ENCODE peak calls at places on chromosome 21, in nine cellular contexts. One of them, this sample, is unnamed.

GRCh38 chr21:44850208-44850800 is 23.2 kb downstream of the PTTG1IP start:
- DNase-seq in stimulated activated CD8-positive, alpha-beta memory T cell treated with anti-CD3 and anti-CD28 coated beads, Interleukin-4, amount 100 ng/mL, for 24 hours: no peak
- DNase-seq in activated CD8-positive, alpha-beta T cell treated with anti-CD3 and anti-CD28 coated beads, Interleukin-2, amount 10 ng/mL, durations not matched to agents 7 days and 5 days: no peak
- DNase-seq in immature natural killer cell: no peak
- DNase-seq in CD8-positive, alpha-beta memory T cell: no peak
- DNase-seq in NCI-H446 treated with DMSO at 0.1 percent for 48 hours: no peak
- DNase-seq in frontal cortex: no peak
- DNase-seq in left ventricle myocardium superior: no peak
- DNase-seq in Caki2: no peak
- DNase-seq in this sample: no peak

GRCh38 chr21:15749045-15749867 is 19.5 kb downstream of the USP25 start:
- DNase-seq in activated CD8-positive, alpha-beta T cell treated with anti-CD3 and anti-CD28 coated beads, Interleukin-2, amount 10 ng/mL, durations not matched to agents 7 days and 5 days: no peak
- DNase-seq in immature natural killer cell: no peak
- DNase-seq in left ventricle myocardium superior: no peak
- DNase-seq in NCI-H446 treated with DMSO at 0.1 percent for 48 hours: no peak
- DNase-seq in stimulated activated CD8-positive, alpha-beta memory T cell treated with anti-CD3 and anti-CD28 coated beads, Interleukin-4, amount 100 ng/mL, for 24 hours: no peak
- DNase-seq in frontal cortex: no peak
- DNase-seq in Caki2: peak
- DNase-seq in CD8-positive, alpha-beta memory T cell: no peak
- DNase-seq in this sample: no peak

GRCh38 chr21:17441370-17441769 is 71.5 kb upstream of the CXADR start:
- DNase-seq in frontal cortex: no peak
- DNase-seq in left ventricle myocardium superior: no peak
- DNase-seq in NCI-H446 treated with DMSO at 0.1 percent for 48 hours: peak
- DNase-seq in stimulated activated CD8-positive, alpha-beta memory T cell treated with anti-CD3 and anti-CD28 coated beads, Interleukin-4, amount 100 ng/mL, for 24 hours: no peak
- DNase-seq in immature natural killer cell: no peak
- DNase-seq in CD8-positive, alpha-beta memory T cell: no peak
- DNase-seq in activated CD8-positive, alpha-beta T cell treated with anti-CD3 and anti-CD28 coated beads, Interleukin-2, amount 10 ng/mL, durations not matched to agents 7 days and 5 days: no peak
- DNase-seq in Caki2: no peak
- DNase-seq in this sample: peak

GRCh38 chr21:31446206-31446900 is 102.3 kb upstream of the TIAM1 start:
- DNase-seq in frontal cortex: no peak
- DNase-seq in stimulated activated CD8-positive, alpha-beta memory T cell treated with anti-CD3 and anti-CD28 coated beads, Interleukin-4, amount 100 ng/mL, for 24 hours: no peak
- DNase-seq in CD8-positive, alpha-beta memory T cell: peak
- DNase-seq in NCI-H446 treated with DMSO at 0.1 percent for 48 hours: no peak
- DNase-seq in left ventricle myocardium superior: no peak
- DNase-seq in activated CD8-positive, alpha-beta T cell treated with anti-CD3 and anti-CD28 coated beads, Interleukin-2, amount 10 ng/mL, durations not matched to agents 7 days and 5 days: peak
- DNase-seq in Caki2: no peak
- DNase-seq in immature natural killer cell: peak
- DNase-seq in this sample: no peak

GRCh38 chr21:38797470-38797869 is 8.3 kb upstream of the ETS2 start:
- DNase-seq in frontal cortex: no peak
- DNase-seq in activated CD8-positive, alpha-beta T cell treated with anti-CD3 and anti-CD28 coated beads, Interleukin-2, amount 10 ng/mL, durations not matched to agents 7 days and 5 days: no peak
- DNase-seq in immature natural killer cell: no peak
- DNase-seq in stimulated activated CD8-positive, alpha-beta memory T cell treated with anti-CD3 and anti-CD28 coated beads, Interleukin-4, amount 100 ng/mL, for 24 hours: no peak
- DNase-seq in CD8-positive, alpha-beta memory T cell: no peak
- DNase-seq in NCI-H446 treated with DMSO at 0.1 percent for 48 hours: no peak
- DNase-seq in left ventricle myocardium superior: no peak
- DNase-seq in Caki2: peak
- DNase-seq in this sample: no peak

GRCh38 chr21:33968082-33968997 is 52.7 kb upstream of the ATP5PO start:
- DNase-seq in activated CD8-positive, alpha-beta T cell treated with anti-CD3 and anti-CD28 coated beads, Interleukin-2, amount 10 ng/mL, durations not matched to agents 7 days and 5 days: peak
- DNase-seq in Caki2: peak
- DNase-seq in stimulated activated CD8-positive, alpha-beta memory T cell treated with anti-CD3 and anti-CD28 coated beads, Interleukin-4, amount 100 ng/mL, for 24 hours: no peak
- DNase-seq in frontal cortex: no peak
- DNase-seq in NCI-H446 treated with DMSO at 0.1 percent for 48 hours: peak
- DNase-seq in left ventricle myocardium superior: no peak
- DNase-seq in CD8-positive, alpha-beta memory T cell: no peak
- DNase-seq in immature natural killer cell: no peak
- DNase-seq in this sample: no peak

GRCh38 chr21:34545079-34545884 is 33.3 kb upstream of the KCNE1 start:
- DNase-seq in NCI-H446 treated with DMSO at 0.1 percent for 48 hours: no peak
- DNase-seq in CD8-positive, alpha-beta memory T cell: no peak
- DNase-seq in immature natural killer cell: no peak
- DNase-seq in Caki2: peak
- DNase-seq in stimulated activated CD8-positive, alpha-beta memory T cell treated with anti-CD3 and anti-CD28 coated beads, Interleukin-4, amount 100 ng/mL, for 24 hours: no peak
- DNase-seq in activated CD8-positive, alpha-beta T cell treated with anti-CD3 and anti-CD28 coated beads, Interleukin-2, amount 10 ng/mL, durations not matched to agents 7 days and 5 days: no peak
- DNase-seq in frontal cortex: peak
- DNase-seq in left ventricle myocardium superior: no peak
- DNase-seq in this sample: no peak

GRCh38 chr21:37770496-37770895 is 145.8 kb downstream of the KCNJ6 start:
- DNase-seq in CD8-positive, alpha-beta memory T cell: no peak
- DNase-seq in NCI-H446 treated with DMSO at 0.1 percent for 48 hours: no peak
- DNase-seq in Caki2: no peak
- DNase-seq in frontal cortex: no peak
- DNase-seq in activated CD8-positive, alpha-beta T cell treated with anti-CD3 and anti-CD28 coated beads, Interleukin-2, amount 10 ng/mL, durations not matched to agents 7 days and 5 days: no peak
- DNase-seq in left ventricle myocardium superior: no peak
- DNase-seq in immature natural killer cell: no peak
- DNase-seq in stimulated activated CD8-positive, alpha-beta memory T cell treated with anti-CD3 and anti-CD28 coated beads, Interleukin-4, amount 100 ng/mL, for 24 hours: no peak
- DNase-seq in this sample: no peak

GRCh38 chr21:16279658-16280581 is 550.1 kb downstream of the USP25 start:
- DNase-seq in CD8-positive, alpha-beta memory T cell: no peak
- DNase-seq in left ventricle myocardium superior: peak
- DNase-seq in NCI-H446 treated with DMSO at 0.1 percent for 48 hours: no peak
- DNase-seq in activated CD8-positive, alpha-beta T cell treated with anti-CD3 and anti-CD28 coated beads, Interleukin-2, amount 10 ng/mL, durations not matched to agents 7 days and 5 days: no peak
- DNase-seq in stimulated activated CD8-positive, alpha-beta memory T cell treated with anti-CD3 and anti-CD28 coated beads, Interleukin-4, amount 100 ng/mL, for 24 hours: no peak
- DNase-seq in Caki2: no peak
- DNase-seq in frontal cortex: no peak
- DNase-seq in immature natural killer cell: no peak
- DNase-seq in this sample: peak

GRCh38 chr21:39034590-39035536 is 148.4 kb downstream of the PSMG1 start:
- DNase-seq in activated CD8-positive, alpha-beta T cell treated with anti-CD3 and anti-CD28 coated beads, Interleukin-2, amount 10 ng/mL, durations not matched to agents 7 days and 5 days: no peak
- DNase-seq in Caki2: no peak
- DNase-seq in frontal cortex: no peak
- DNase-seq in stimulated activated CD8-positive, alpha-beta memory T cell treated with anti-CD3 and anti-CD28 coated beads, Interleukin-4, amount 100 ng/mL, for 24 hours: no peak
- DNase-seq in left ventricle myocardium superior: no peak
- DNase-seq in CD8-positive, alpha-beta memory T cell: no peak
- DNase-seq in NCI-H446 treated with DMSO at 0.1 percent for 48 hours: no peak
- DNase-seq in immature natural killer cell: no peak
- DNase-seq in this sample: no peak

GRCh38 chr21:37548521-37548981 is 182.0 kb downstream of the DYRK1A start:
- DNase-seq in NCI-H446 treated with DMSO at 0.1 percent for 48 hours: no peak
- DNase-seq in stimulated activated CD8-positive, alpha-beta memory T cell treated with anti-CD3 and anti-CD28 coated beads, Interleukin-4, amount 100 ng/mL, for 24 hours: no peak
- DNase-seq in CD8-positive, alpha-beta memory T cell: no peak
- DNase-seq in activated CD8-positive, alpha-beta T cell treated with anti-CD3 and anti-CD28 coated beads, Interleukin-2, amount 10 ng/mL, durations not matched to agents 7 days and 5 days: no peak
- DNase-seq in immature natural killer cell: no peak
- DNase-seq in Caki2: peak
- DNase-seq in frontal cortex: no peak
- DNase-seq in left ventricle myocardium superior: no peak
- DNase-seq in this sample: no peak

GRCh38 chr21:25350056-25350455 is 257.2 kb downstream of the MRPL39 start:
- DNase-seq in frontal cortex: no peak
- DNase-seq in activated CD8-positive, alpha-beta T cell treated with anti-CD3 and anti-CD28 coated beads, Interleukin-2, amount 10 ng/mL, durations not matched to agents 7 days and 5 days: peak
- DNase-seq in left ventricle myocardium superior: no peak
- DNase-seq in immature natural killer cell: no peak
- DNase-seq in stimulated activated CD8-positive, alpha-beta memory T cell treated with anti-CD3 and anti-CD28 coated beads, Interleukin-4, amount 100 ng/mL, for 24 hours: no peak
- DNase-seq in Caki2: no peak
- DNase-seq in CD8-positive, alpha-beta memory T cell: no peak
- DNase-seq in NCI-H446 treated with DMSO at 0.1 percent for 48 hours: no peak
- DNase-seq in this sample: no peak

GRCh38 chr21:41445465-41445862 is 19.4 kb downstream of the MX1 start:
- DNase-seq in immature natural killer cell: no peak
- DNase-seq in frontal cortex: no peak
- DNase-seq in Caki2: no peak
- DNase-seq in activated CD8-positive, alpha-beta T cell treated with anti-CD3 and anti-CD28 coated beads, Interleukin-2, amount 10 ng/mL, durations not matched to agents 7 days and 5 days: no peak
- DNase-seq in NCI-H446 treated with DMSO at 0.1 percent for 48 hours: no peak
- DNase-seq in CD8-positive, alpha-beta memory T cell: no peak
- DNase-seq in left ventricle myocardium superior: no peak
- DNase-seq in stimulated activated CD8-positive, alpha-beta memory T cell treated with anti-CD3 and anti-CD28 coated beads, Interleukin-4, amount 100 ng/mL, for 24 hours: no peak
- DNase-seq in this sample: no peak

GRCh38 chr21:42235593-42235992 is 16.7 kb downstream of the ABCG1 start:
- DNase-seq in frontal cortex: no peak
- DNase-seq in immature natural killer cell: no peak
- DNase-seq in CD8-positive, alpha-beta memory T cell: no peak
- DNase-seq in NCI-H446 treated with DMSO at 0.1 percent for 48 hours: no peak
- DNase-seq in stimulated activated CD8-positive, alpha-beta memory T cell treated with anti-CD3 and anti-CD28 coated beads, Interleukin-4, amount 100 ng/mL, for 24 hours: no peak
- DNase-seq in activated CD8-positive, alpha-beta T cell treated with anti-CD3 and anti-CD28 coated beads, Interleukin-2, amount 10 ng/mL, durations not matched to agents 7 days and 5 days: no peak
- DNase-seq in Caki2: no peak
- DNase-seq in left ventricle myocardium superior: no peak
- DNase-seq in this sample: no peak

GRCh38 chr21:14259669-14260458 is 43.9 kb downstream of the RBM11 start:
- DNase-seq in immature natural killer cell: peak
- DNase-seq in CD8-positive, alpha-beta memory T cell: no peak
- DNase-seq in frontal cortex: peak
- DNase-seq in activated CD8-positive, alpha-beta T cell treated with anti-CD3 and anti-CD28 coated beads, Interleukin-2, amount 10 ng/mL, durations not matched to agents 7 days and 5 days: no peak
- DNase-seq in stimulated activated CD8-positive, alpha-beta memory T cell treated with anti-CD3 and anti-CD28 coated beads, Interleukin-4, amount 100 ng/mL, for 24 hours: no peak
- DNase-seq in NCI-H446 treated with DMSO at 0.1 percent for 48 hours: peak
- DNase-seq in Caki2: peak
- DNase-seq in left ventricle myocardium superior: no peak
- DNase-seq in this sample: no peak

GRCh38 chr21:16536661-16537359 is 807.0 kb downstream of the USP25 start:
- DNase-seq in frontal cortex: no peak
- DNase-seq in immature natural killer cell: no peak
- DNase-seq in NCI-H446 treated with DMSO at 0.1 percent for 48 hours: no peak
- DNase-seq in CD8-positive, alpha-beta memory T cell: no peak
- DNase-seq in Caki2: peak
- DNase-seq in activated CD8-positive, alpha-beta T cell treated with anti-CD3 and anti-CD28 coated beads, Interleukin-2, amount 10 ng/mL, durations not matched to agents 7 days and 5 days: no peak
- DNase-seq in stimulated activated CD8-positive, alpha-beta memory T cell treated with anti-CD3 and anti-CD28 coated beads, Interleukin-4, amount 100 ng/mL, for 24 hours: no peak
- DNase-seq in left ventricle myocardium superior: no peak
- DNase-seq in this sample: no peak

GRCh38 chr21:31731112-31731801 is 661 bp downstream of the SCAF4 start:
- DNase-seq in stimulated activated CD8-positive, alpha-beta memory T cell treated with anti-CD3 and anti-CD28 coated beads, Interleukin-4, amount 100 ng/mL, for 24 hours: peak
- DNase-seq in CD8-positive, alpha-beta memory T cell: peak
- DNase-seq in NCI-H446 treated with DMSO at 0.1 percent for 48 hours: no peak
- DNase-seq in activated CD8-positive, alpha-beta T cell treated with anti-CD3 and anti-CD28 coated beads, Interleukin-2, amount 10 ng/mL, durations not matched to agents 7 days and 5 days: peak
- DNase-seq in left ventricle myocardium superior: peak
- DNase-seq in immature natural killer cell: peak
- DNase-seq in frontal cortex: peak
- DNase-seq in Caki2: no peak
- DNase-seq in this sample: peak

GRCh38 chr21:44907966-44908364 is 12.7 kb downstream of the ITGB2 start:
- DNase-seq in CD8-positive, alpha-beta memory T cell: no peak
- DNase-seq in NCI-H446 treated with DMSO at 0.1 percent for 48 hours: no peak
- DNase-seq in activated CD8-positive, alpha-beta T cell treated with anti-CD3 and anti-CD28 coated beads, Interleukin-2, amount 10 ng/mL, durations not matched to agents 7 days and 5 days: no peak
- DNase-seq in frontal cortex: no peak
- DNase-seq in Caki2: no peak
- DNase-seq in immature natural killer cell: no peak
- DNase-seq in left ventricle myocardium superior: peak
- DNase-seq in stimulated activated CD8-positive, alpha-beta memory T cell treated with anti-CD3 and anti-CD28 coated beads, Interleukin-4, amount 100 ng/mL, for 24 hours: no peak
- DNase-seq in this sample: no peak

GRCh38 chr21:46634966-46635323 is 529 bp upstream of the PRMT2 start:
- DNase-seq in CD8-positive, alpha-beta memory T cell: peak
- DNase-seq in Caki2: peak
- DNase-seq in activated CD8-positive, alpha-beta T cell treated with anti-CD3 and anti-CD28 coated beads, Interleukin-2, amount 10 ng/mL, durations not matched to agents 7 days and 5 days: peak
- DNase-seq in stimulated activated CD8-positive, alpha-beta memory T cell treated with anti-CD3 and anti-CD28 coated beads, Interleukin-4, amount 100 ng/mL, for 24 hours: peak
- DNase-seq in left ventricle myocardium superior: no peak
- DNase-seq in immature natural killer cell: no peak
- DNase-seq in NCI-H446 treated with DMSO at 0.1 percent for 48 hours: peak
- DNase-seq in frontal cortex: peak
- DNase-seq in this sample: peak

GRCh38 chr21:35622612-35623011 is 437.7 kb downstream of the SETD4 start:
- DNase-seq in stimulated activated CD8-positive, alpha-beta memory T cell treated with anti-CD3 and anti-CD28 coated beads, Interleukin-4, amount 100 ng/mL, for 24 hours: no peak
- DNase-seq in left ventricle myocardium superior: no peak
- DNase-seq in immature natural killer cell: no peak
- DNase-seq in NCI-H446 treated with DMSO at 0.1 percent for 48 hours: no peak
- DNase-seq in frontal cortex: no peak
- DNase-seq in activated CD8-positive, alpha-beta T cell treated with anti-CD3 and anti-CD28 coated beads, Interleukin-2, amount 10 ng/mL, durations not matched to agents 7 days and 5 days: no peak
- DNase-seq in CD8-positive, alpha-beta memory T cell: no peak
- DNase-seq in Caki2: no peak
- DNase-seq in this sample: no peak

GRCh38 chr21:44940116-44940631 is 345 bp downstream of the SLX9 start:
- DNase-seq in frontal cortex: no peak
- DNase-seq in activated CD8-positive, alpha-beta T cell treated with anti-CD3 and anti-CD28 coated beads, Interleukin-2, amount 10 ng/mL, durations not matched to agents 7 days and 5 days: peak
- DNase-seq in CD8-positive, alpha-beta memory T cell: no peak
- DNase-seq in Caki2: no peak
- DNase-seq in left ventricle myocardium superior: no peak
- DNase-seq in immature natural killer cell: no peak
- DNase-seq in stimulated activated CD8-positive, alpha-beta memory T cell treated with anti-CD3 and anti-CD28 coated beads, Interleukin-4, amount 100 ng/mL, for 24 hours: no peak
- DNase-seq in NCI-H446 treated with DMSO at 0.1 percent for 48 hours: no peak
- DNase-seq in this sample: no peak

This sample was measured in prostate gland.